ENCODE peak calls at places on chromosome 21, in nine cellular contexts. W is mucosa of descending colon, H is tibial nerve, O is foreskin fibroblast, N is cardiac muscle cell, C is left ventricle myocardium inferior, L is fibroblast of mammary gland, S is cardiac fibroblast, Y is spleen. X is an unnamed sample.

GRCh38 chr21:31255846-31256395 is 88.1 kb downstream of the TIAM1 start:
- DNase-seq in W (no peak), N (no peak), Y (no peak), S (no peak), O (no peak), C (no peak), H (no peak), L (no peak), X (no peak)

GRCh38 chr21:31505975-31506374 is 153.5 kb upstream of the SOD1 start:
- DNase-seq in S (no peak), L (no peak), O (no peak), C (no peak), Y (no peak), H (no peak), N (no peak), W (no peak), X (no peak)

GRCh38 chr21:28067015-28067414 is 925.7 kb downstream of the LTN1 start:
- DNase-seq in H (no peak), S (no peak), N (no peak), C (no peak), W (no peak), O (no peak), Y (no peak), L (no peak), X (no peak)

GRCh38 chr21:21463456-21463855 is 465.2 kb downstream of the NCAM2 start:
- DNase-seq in C (no peak), Y (no peak), W (no peak), H (no peak), S (no peak), L (no peak), N (no peak), O (no peak), X (no peak)

GRCh38 chr21:34133392-34133791 is 60.0 kb downstream of the MRPS6 start:
- DNase-seq in N (no peak), O (no peak), H (no peak), S (no peak), L (no peak), C (no peak), Y (no peak), W (no peak), X (no peak)

GRCh38 chr21:34065015-34065414 is 8.4 kb upstream of the MRPS6 start:
- DNase-seq in L (no peak), C (no peak), H (no peak), S (no peak), O (no peak), Y (no peak), W (no peak), N (no peak), X (peak; percentile 58)

GRCh38 chr21:43188712-43189151 is 19.9 kb downstream of the CRYAA start:
- DNase-seq in H (peak; percentile 11), N (no peak), Y (peak; percentile 75), L (no peak), S (no peak), W (peak; percentile 41), O (no peak), C (no peak), X (no peak)

GRCh38 chr21:35449846-35450245 is 400.7 kb upstream of the RUNX1 start:
- DNase-seq in O (no peak), Y (no peak), L (no peak), H (no peak), W (no peak), S (no peak), C (no peak), N (no peak), X (no peak)

GRCh38 chr21:34029724-34030528 is 43.5 kb upstream of the MRPS6 start:
- DNase-seq in O (peak; percentile 62), N (peak; percentile 42), H (peak; percentile 22), C (no peak), Y (no peak), W (no peak), S (peak; percentile 93), L (peak; percentile 90), X (peak; percentile 90)

GRCh38 chr21:34736116-34736870 is 67.5 kb downstream of the CLIC6 start:
- DNase-seq in N (no peak), Y (no peak), L (peak; percentile 30), C (no peak), O (no peak), S (peak; percentile 23), H (no peak), W (no peak), X (no peak)

GRCh38 chr21:16322423-16322822 is 592.6 kb downstream of the USP25 start:
- DNase-seq in O (no peak), S (peak; percentile 6), H (no peak), W (no peak), C (no peak), N (no peak), Y (no peak), L (no peak), X (no peak)
- H3K4me3 ChIP-seq in O (no peak overlapping the region), S (no peak overlapping the region), H (no peak overlapping the region), W (no peak overlapping the region), C (peak overlapping the region; percentile 13), N (no peak overlapping the region), Y (no peak overlapping the region), L (no peak overlapping the region), X (no peak overlapping the region)

DNA sequence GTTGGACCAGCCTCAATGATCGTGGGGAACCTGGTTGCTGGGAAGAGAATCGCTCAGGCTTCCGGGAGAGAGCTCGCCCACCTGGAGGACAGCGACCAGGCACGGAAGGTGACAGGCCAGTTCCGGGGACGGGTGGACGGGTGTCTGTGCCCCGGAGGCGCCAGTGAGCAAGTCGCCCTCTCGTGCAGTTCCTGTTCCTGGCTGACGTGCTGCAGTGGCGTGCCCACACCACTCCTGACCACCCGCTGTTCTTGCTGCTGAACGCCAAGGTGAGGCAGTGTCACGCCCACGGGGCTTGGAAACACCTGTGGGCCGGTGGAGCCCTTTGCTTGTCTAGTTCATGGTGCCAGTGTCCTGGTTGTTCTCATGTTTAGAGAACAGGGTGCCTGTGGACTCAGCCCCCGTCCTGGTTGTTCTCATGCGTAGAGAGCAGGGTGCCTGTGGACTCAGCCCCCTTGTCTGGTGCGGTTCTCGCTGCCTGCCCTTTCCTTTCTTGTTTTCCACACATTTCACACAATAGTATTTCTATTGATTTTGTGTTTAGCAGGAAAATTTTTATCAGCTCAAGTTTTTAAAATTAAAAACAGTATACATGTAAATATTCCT is 53.1 kb downstream of the S100B start:
- DNase-seq in S (no peak), C (no peak), N (no peak), Y (peak; percentile 90), W (peak; percentile 76), L (no peak), O (no peak), H (no peak), X (no peak)
- TF ChIP-seq CTCF in S (no peak), C (no peak), N (no peak), Y (peak; percentile 30), W (no peak), L (no peak), O (no peak), H (no peak), X (no peak)

DNA sequence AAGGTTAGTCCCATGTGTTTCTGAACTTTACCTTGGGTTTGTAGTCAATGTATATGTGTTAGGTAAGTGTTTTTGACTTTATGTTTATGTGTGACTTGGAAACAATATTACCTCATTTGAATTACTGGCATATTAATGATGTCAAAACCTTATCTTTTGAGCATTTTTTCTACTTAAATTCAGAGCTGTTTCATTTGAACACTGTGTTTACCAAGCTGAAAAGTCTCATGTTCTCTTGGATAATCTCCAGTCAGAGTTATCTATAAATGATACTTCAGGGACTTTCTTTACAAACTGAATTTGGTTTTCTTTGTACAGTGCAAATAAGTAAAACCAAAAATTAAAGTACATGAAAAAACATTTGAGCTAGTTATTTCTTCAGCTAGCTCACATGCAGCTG is 30.0 kb downstream of the ADAMTS1 start:
- DNase-seq in S (no peak), W (no peak), O (no peak), C (no peak), Y (no peak), N (no peak), H (no peak), L (no peak), X (no peak)
- H3K4me3 ChIP-seq in S (no peak overlapping the region), W (no peak overlapping the region), O (no peak overlapping the region), C (peak overlapping the region; percentile 48), Y (no peak overlapping the region), N (no peak overlapping the region), H (no peak overlapping the region), L (no peak overlapping the region), X (no peak overlapping the region)

GRCh38 chr21:39453571-39454179 is 1.9 kb downstream of the SH3BGR start:
- DNase-seq in C (no peak), O (no peak), N (no peak), Y (no peak), L (no peak), H (no peak), S (no peak), W (no peak), X (no peak)

GRCh38 chr21:39454949-39455668 is 3.3 kb downstream of the SH3BGR start:
- DNase-seq in L (no peak), W (no peak), O (no peak), Y (no peak), C (no peak), N (no peak), S (no peak), H (no peak), X (no peak)

GRCh38 chr21:39452965-39453332 is 1.2 kb downstream of the SH3BGR start:
- DNase-seq in O (no peak), N (peak; percentile 75), S (no peak), L (no peak), C (no peak), H (no peak), W (no peak), Y (no peak), X (no peak)

GRCh38 chr21:39452207-39452964 is 616 bp downstream of the SH3BGR start:
- DNase-seq in L (peak; percentile 48), S (peak; percentile 81), Y (no peak), O (peak; percentile 44), C (no peak), W (no peak), H (no peak), N (no peak), X (peak; percentile 26)

DNA sequence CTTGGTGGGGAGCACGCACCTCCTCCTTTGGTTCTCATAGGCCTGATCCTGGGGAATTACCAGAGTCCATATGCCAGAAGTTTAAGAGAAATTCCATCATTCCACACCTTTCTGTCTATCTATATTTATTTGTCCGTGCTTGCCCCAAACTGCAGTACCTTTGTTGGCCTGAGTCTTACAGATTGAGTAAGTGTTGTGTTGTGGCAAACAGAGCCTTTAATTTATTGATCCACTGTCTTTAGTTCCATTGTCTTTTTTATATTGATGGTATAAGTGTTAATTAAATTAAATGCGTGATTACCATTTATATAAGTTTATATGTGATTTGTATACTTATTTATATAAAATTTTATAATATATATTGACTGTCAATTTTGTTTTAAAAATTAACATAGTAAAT is 4.9 kb downstream of the SH3BGR start:
- DNase-seq in L (no peak), N (no peak), C (no peak), S (no peak), O (no peak), H (no peak), Y (no peak), W (no peak), X (no peak)
- TF ChIP-seq CTCF in L (peak; percentile 22), N (no peak), C (peak; percentile 37), S (peak; percentile 12), O (peak; percentile 5), H (no peak), Y (no peak), W (no peak), X (no peak)

X was measured in fibroblast of villous mesenchyme.